ENCODE peak calls at places on chromosomes 12 and 14, in seven cellular contexts. V is HepG2, R is SK-N-SH, N is K562, B is GM12878, K is H1, Z is HCT116. Q is an unnamed sample.

GRCh38 chr12:122788387-122788786 is 14.0 kb downstream of the CCDC62 start:
- DNase-seq in V (no peak), R (no peak), N (no peak), B (no peak), K (no peak), Z (no peak), Q (no peak)

GRCh38 chr12:67415473-67415872 is 146.3 kb downstream of the CAND1 start:
- DNase-seq in V (peak), R (peak), N (peak), B (no peak), K (no peak), Z (peak), Q (no peak)

GRCh38 chr14:103139371-103140016 is 16.2 kb downstream of the TNFAIP2 start:
- DNase-seq in V (no peak), R (no peak), N (no peak), B (no peak), K (no peak), Z (no peak), Q (no peak)

GRCh38 chr12:108696996-108697290 is 34.4 kb downstream of the CORO1C start:
- DNase-seq in V (no peak), R (no peak), N (no peak), B (no peak), K (no peak), Z (no peak), Q (no peak)

GRCh38 chr12:100579844-100580243 is 6.4 kb downstream of the GAS2L3 start:
- DNase-seq in V (no peak), R (no peak), N (no peak), B (no peak), K (no peak), Z (no peak), Q (no peak)

GRCh38 chr12:121184984-121185894 is 24.7 kb upstream of the P2RX4 start:
- DNase-seq in V (no peak), R (no peak), N (no peak), B (no peak), K (no peak), Z (no peak), Q (no peak)

GRCh38 chr12:50690923-50691322 is 73.0 kb upstream of the ATF1 start:
- DNase-seq in V (peak), R (no peak), N (no peak), B (no peak), K (no peak), Z (no peak), Q (no peak)

GRCh38 chr12:69272511-69272910 is 33.1 kb downstream of the CPSF6 start:
- DNase-seq in V (no peak), R (no peak), N (no peak), B (no peak), K (no peak), Z (no peak), Q (no peak)

GRCh38 chr14:51834218-51834617 is 26.2 kb upstream of the GNG2 start:
- DNase-seq in V (no peak), R (no peak), N (no peak), B (no peak), K (no peak), Z (no peak), Q (no peak)

GRCh38 chr14:36019126-36019525 is 157.4 kb downstream of the PTCSC3 start:
- DNase-seq in V (no peak), R (no peak), N (no peak), B (no peak), K (no peak), Z (no peak), Q (no peak)

GRCh38 chr12:49126852-49127763 is 4.1 kb downstream of the TUBA1B start:
- DNase-seq in V (no peak), R (no peak), N (no peak), B (no peak), K (no peak), Z (no peak), Q (no peak)

GRCh38 chr14:97218336-97218712 is 421.1 kb downstream of the VRK1 start:
- DNase-seq in V (no peak), R (no peak), N (no peak), B (no peak), K (no peak), Z (no peak), Q (no peak)

GRCh38 chr12:26125451-26126339 is 858 bp upstream of the BHLHE41 start:
- DNase-seq in V (peak), R (peak), N (no peak), B (no peak), K (peak), Z (peak), Q (peak)

GRCh38 chr12:62192486-62193250 is 67.5 kb upstream of the USP15 start:
- DNase-seq in V (peak), R (peak), N (peak), B (peak), K (no peak), Z (peak), Q (peak)

GRCh38 chr12:45727301-45727993 is 2.1 kb upstream of the ARID2 start:
- DNase-seq in V (peak), R (peak), N (peak), B (peak), K (peak), Z (peak), Q (peak)

GRCh38 chr14:38553586-38553985 is 297.7 kb upstream of the CLEC14A start:
- DNase-seq in V (no peak), R (no peak), N (no peak), B (no peak), K (no peak), Z (no peak), Q (no peak)

GRCh38 chr12:45050751-45051489 is at the start of gene DBX2:
- DNase-seq in V (no peak), R (peak), N (no peak), B (no peak), K (peak), Z (no peak), Q (no peak)

DNA sequence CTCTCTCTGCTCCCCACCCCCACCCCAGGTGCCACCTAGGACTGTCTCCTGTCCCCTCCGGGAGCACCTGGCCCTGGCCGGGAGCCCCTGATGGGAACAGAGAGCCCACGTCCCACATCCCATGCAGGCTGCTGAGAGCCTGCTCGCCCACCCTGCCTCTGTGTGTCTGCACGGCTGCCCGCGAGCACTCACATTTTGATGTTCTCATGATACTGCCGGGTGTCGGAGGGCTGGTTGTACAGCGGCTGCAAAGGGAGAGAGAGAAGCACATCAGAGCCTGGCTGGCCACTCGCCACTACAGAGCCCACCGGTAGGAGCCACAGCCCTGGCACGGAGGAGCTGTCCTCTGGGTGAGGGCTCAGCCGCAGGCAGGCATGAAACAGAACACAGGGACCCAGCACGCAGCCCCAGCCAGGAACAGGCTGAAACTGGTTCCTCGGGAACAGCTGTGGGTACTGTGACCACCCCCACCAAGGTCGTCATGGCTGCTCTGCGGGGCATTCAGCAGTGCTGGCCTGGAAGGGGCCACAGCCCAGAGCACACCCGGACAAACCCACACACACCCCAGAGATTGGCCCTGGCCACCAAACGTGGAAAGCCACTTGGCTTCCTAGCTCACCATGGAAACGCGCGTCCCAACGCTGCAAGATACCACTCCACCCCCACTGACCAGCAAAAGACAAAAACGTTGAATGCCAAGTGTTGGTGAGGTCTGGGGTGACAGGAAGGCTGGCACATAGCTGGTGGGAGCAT is 117.6 kb downstream of the NCOR2 start:
- DNase-seq in V (no peak), R (no peak), N (no peak), B (no peak), K (no peak), Z (no peak), Q (no peak)
- TF ChIP-seq JUND in V (no peak), R (no peak), N (no peak), B (no peak), K (no peak), Z (no peak), Q (no peak)

GRCh38 chr14:33617154-33617553 is 333.7 kb downstream of the EGLN3 start:
- DNase-seq in V (no peak), R (no peak), N (no peak), B (no peak), K (no peak), Z (no peak), Q (no peak)
- TF ChIP-seq JUND in V (no peak), R (peak), N (no peak), B (no peak), K (no peak), Z (no peak), Q (no peak)

DNA sequence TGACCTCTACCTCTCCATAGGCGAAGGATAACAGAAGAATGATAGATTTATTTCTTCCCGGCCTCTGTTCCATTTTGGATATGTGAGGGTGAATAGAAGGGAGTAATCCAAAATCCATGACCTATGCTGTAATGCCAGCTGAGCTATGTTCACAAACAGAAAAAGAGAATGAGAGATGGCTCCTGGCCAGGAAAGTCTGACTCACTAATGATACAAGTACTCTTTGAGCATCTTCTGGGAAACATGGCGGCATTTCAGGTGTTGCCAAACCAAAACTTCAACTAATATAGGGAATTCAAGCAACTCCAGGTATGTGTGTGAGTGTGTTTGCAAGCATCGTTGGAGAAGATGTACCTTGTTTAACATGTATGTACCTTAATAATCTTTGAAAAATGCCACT is 55.1 kb downstream of the MED13L start:
- DNase-seq in V (peak), R (no peak), N (no peak), B (no peak), K (no peak), Z (peak), Q (peak)
- TF ChIP-seq JUND in V (no peak), R (peak), N (peak), B (no peak), K (no peak), Z (peak), Q (no peak)

DNA sequence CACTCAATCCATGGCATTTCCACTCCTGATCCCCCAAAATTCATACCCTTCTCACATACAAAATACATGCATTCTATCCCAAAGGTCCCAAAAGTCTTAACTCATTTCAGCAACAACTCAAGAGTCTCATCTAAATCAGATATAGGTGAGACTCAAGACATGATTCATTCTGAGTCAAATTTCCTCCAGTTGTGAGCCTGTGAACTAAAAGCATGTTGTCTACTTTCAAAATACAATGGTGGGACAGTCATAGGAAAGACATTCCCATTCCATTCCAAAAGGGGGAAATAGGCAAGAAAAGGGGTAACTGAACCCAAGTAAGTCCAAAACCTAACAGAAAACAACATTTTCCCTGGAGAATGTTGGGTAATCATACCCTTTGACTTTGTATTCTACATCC is 103.3 kb downstream of the C12orf75 start:
- DNase-seq in V (no peak), R (no peak), N (no peak), B (no peak), K (no peak), Z (no peak), Q (no peak)
- TF ChIP-seq JUND in V (no peak), R (peak), N (no peak), B (no peak), K (no peak), Z (no peak), Q (no peak)

GRCh38 chr12:52872644-52873384 is 24.0 kb upstream of the KRT78 start:
- DNase-seq in V (no peak), R (no peak), N (no peak), B (no peak), K (no peak), Z (no peak), Q (no peak)

GRCh38 chr12:52874573-52875435 is 26.0 kb upstream of the KRT78 start:
- DNase-seq in V (no peak), R (no peak), N (no peak), B (no peak), K (no peak), Z (no peak), Q (no peak)

GRCh38 chr12:52873832-52874572 is 25.2 kb upstream of the KRT78 start:
- DNase-seq in V (peak), R (peak), N (peak), B (no peak), K (peak), Z (peak), Q (no peak)

GRCh38 chr12:52871291-52871961 is 22.6 kb upstream of the KRT78 start:
- DNase-seq in V (no peak), R (no peak), N (no peak), B (no peak), K (no peak), Z (no peak), Q (no peak)

GRCh38 chr12:52873513-52873831 is 24.7 kb upstream of the KRT78 start:
- DNase-seq in V (no peak), R (no peak), N (no peak), B (no peak), K (no peak), Z (no peak), Q (no peak)
- TF ChIP-seq JUND in V (no peak), R (no peak), N (no peak), B (no peak), K (no peak), Z (no peak), Q (no peak)

Q was measured in T47D.